ENCODE peak calls at places on chromosomes 4 and X, in seven cellular contexts. E, I, V, X, F, Z and B are unnamed samples.

GRCh38 chr4:127479031-127479622 is 153.6 kb upstream of the INTU start:
- DNase-seq in E (no peak), I (no peak), V (peak), X (no peak), F (no peak), Z (no peak), B (no peak)

GRCh38 chr4:184801781-184802180 is 24.0 kb downstream of the ACSL1 start:
- DNase-seq in E (no peak), I (no peak), V (no peak), X (no peak), F (no peak), Z (no peak), B (no peak)

GRCh38 chr4:81465668-81466357 is 5.9 kb downstream of the RASGEF1B start:
- DNase-seq in E (no peak), I (no peak), V (no peak), X (no peak), F (no peak), Z (no peak), B (no peak)

GRCh38 chr4:25320374-25321172 is 8.0 kb downstream of the ZCCHC4 start:
- DNase-seq in E (no peak), I (no peak), V (no peak), X (no peak), F (no peak), Z (no peak), B (no peak)

GRCh38 chr4:8130346-8131066 is 28.1 kb downstream of the ABLIM2 start:
- DNase-seq in E (no peak), I (no peak), V (no peak), X (no peak), F (no peak), Z (no peak), B (no peak)

GRCh38 chrX:119374736-119375135 is 24.4 kb upstream of the SLC25A43 start:
- DNase-seq in E (no peak), I (no peak), V (no peak), X (no peak), F (no peak), Z (no peak), B (no peak)

GRCh38 chr4:125041372-125041930 is 273.3 kb upstream of the FAT4 start:
- DNase-seq in E (no peak), I (no peak), V (no peak), X (no peak), F (no peak), Z (no peak), B (no peak)

GRCh38 chr4:138938371-138938699 is 77.2 kb upstream of the NOCT start:
- DNase-seq in E (no peak), I (no peak), V (peak), X (no peak), F (no peak), Z (no peak), B (no peak)

GRCh38 chr4:167084326-167084725 is 150.0 kb downstream of the SPOCK3 start:
- DNase-seq in E (no peak), I (no peak), V (no peak), X (no peak), F (no peak), Z (no peak), B (no peak)

GRCh38 chr4:102616661-102617060 is 115.5 kb downstream of the NFKB1 start:
- DNase-seq in E (no peak), I (no peak), V (no peak), X (no peak), F (no peak), Z (no peak), B (peak)

GRCh38 chrX:119008122-119008744 is 33.8 kb downstream of the LONRF3 start:
- DNase-seq in E (peak), I (no peak), V (peak), X (peak), F (no peak), Z (peak), B (no peak)

GRCh38 chr4:103498161-103499070 is 221.4 kb downstream of the TACR3 start:
- DNase-seq in E (no peak), I (no peak), V (peak), X (no peak), F (no peak), Z (peak), B (no peak)

GRCh38 chr4:24256547-24256946 is 327.8 kb downstream of the DHX15 start:
- DNase-seq in E (no peak), I (no peak), V (no peak), X (no peak), F (no peak), Z (no peak), B (no peak)

GRCh38 chrX:66020578-66021406 is 19.1 kb downstream of the VSIG4 start:
- DNase-seq in E (no peak), I (no peak), V (no peak), X (no peak), F (no peak), Z (no peak), B (no peak)

GRCh38 chr4:78602334-78602733 is 50.8 kb downstream of the ANXA3 start:
- DNase-seq in E (no peak), I (no peak), V (no peak), X (no peak), F (no peak), Z (no peak), B (no peak)

GRCh38 chr4:53541577-53542206 is 49.6 kb downstream of the LNX1 start:
- DNase-seq in E (no peak), I (no peak), V (peak), X (no peak), F (no peak), Z (no peak), B (no peak)

GRCh38 chr4:15438939-15439524 is 11.2 kb downstream of the C1QTNF7 start:
- DNase-seq in E (no peak), I (no peak), V (no peak), X (no peak), F (no peak), Z (no peak), B (no peak)

GRCh38 chr4:134762053-134762452 is 560.5 kb upstream of the PABPC4L start:
- DNase-seq in E (peak), I (no peak), V (no peak), X (no peak), F (no peak), Z (no peak), B (no peak)

GRCh38 chr4:78310056-78310731 is 241.4 kb upstream of the ANXA3 start:
- DNase-seq in E (peak), I (no peak), V (no peak), X (no peak), F (no peak), Z (no peak), B (no peak)

GRCh38 chrX:113059714-113060113 is 219.1 kb upstream of the AMOT start:
- DNase-seq in E (no peak), I (no peak), V (peak), X (no peak), F (no peak), Z (no peak), B (no peak)

GRCh38 chr4:65623509-65623908 is 46.8 kb downstream of the EPHA5 start:
- DNase-seq in E (no peak), I (no peak), V (no peak), X (no peak), F (no peak), Z (no peak), B (no peak)

GRCh38 chrX:153862369-153863250 is 23.4 kb downstream of the L1CAM start:
- DNase-seq in E (no peak), I (no peak), V (no peak), X (no peak), F (no peak), Z (peak), B (peak)

GRCh38 chr4:83010522-83011318 is at the start of gene LIN54:
- DNase-seq in E (peak), I (peak), V (peak), X (peak), F (peak), Z (peak), B (peak)

GRCh38 chrX:41241962-41242361 is 92.0 kb upstream of the DDX3X start:
- DNase-seq in E (no peak), I (no peak), V (no peak), X (no peak), F (no peak), Z (no peak), B (no peak)

GRCh38 chr4:38600575-38600974 is 63.4 kb upstream of the KLF3 start:
- DNase-seq in E (no peak), I (no peak), V (no peak), X (no peak), F (no peak), Z (no peak), B (no peak)

GRCh38 chr4:109398928-109399327 is 34.7 kb upstream of the SEC24B start:
- DNase-seq in E (no peak), I (no peak), V (no peak), X (no peak), F (no peak), Z (no peak), B (no peak)